ENCODE peak calls at places on chromosomes 5 and 9, in ten cellular contexts. F is cardiac muscle cell; S is endodermal cell; N is GM06990; W is choroid plexus epithelial cell; P is IMR-90; E is CD4-positive, alpha-beta T cell; B is HFF-Myc; M is body of pancreas; T is AG09319. K is an unnamed sample.

GRCh38 chr5:54882101-54882500 is 103.3 kb downstream of the ESM1 start:
- DNase-seq in F (no peak), S (no peak), N (no peak), W (no peak), P (no peak), E (no peak), B (no peak), M (no peak), T (no peak), K (no peak)

GRCh38 chr9:79574716-79575242 is 3.0 kb downstream of the TLE4 start:
- DNase-seq in F (no peak), S (no peak), N (no peak), W (peak; percentile 43), P (peak; percentile 33), E (no peak), B (no peak), M (no peak), T (no peak), K (no peak)

GRCh38 chr9:108113579-108113978 is 624.0 kb upstream of the KLF4 start:
- DNase-seq in F (no peak), S (no peak), N (no peak), W (no peak), P (peak; percentile 30), E (no peak), B (no peak), M (no peak), T (no peak), K (no peak)

GRCh38 chr5:124706729-124707361 is 39.6 kb downstream of the ZNF608 start:
- DNase-seq in F (peak; percentile 89), S (peak; percentile 78), N (no peak), W (peak; percentile 30), P (peak; percentile 58), E (no peak), B (peak; percentile 73), M (peak; percentile 73), T (peak; percentile 51), K (no peak)

GRCh38 chr5:144368556-144368955 is 197.9 kb downstream of the KCTD16 start:
- DNase-seq in F (peak; percentile 5), S (no peak), N (no peak), W (peak; percentile 44), P (peak; percentile 62), E (no peak), B (no peak), M (no peak), T (no peak), K (no peak)

GRCh38 chr5:97164846-97165245 is 18.2 kb downstream of the RIOK2 start:
- DNase-seq in F (no peak), S (no peak), N (no peak), W (peak; percentile 33), P (peak; percentile 50), E (no peak), B (no peak), M (no peak), T (no peak), K (no peak)

GRCh38 chr5:178483620-178484019 is 106.6 kb downstream of the COL23A1 start:
- DNase-seq in F (no peak), S (no peak), N (no peak), W (no peak), P (no peak), E (peak; percentile 67), B (no peak), M (no peak), T (no peak), K (no peak)

GRCh38 chr9:91776409-91777365 is 173.3 kb downstream of the ROR2 start:
- DNase-seq in F (no peak), S (no peak), N (no peak), W (peak; percentile 87), P (peak; percentile 61), E (no peak), B (no peak), M (no peak), T (no peak), K (no peak)

GRCh38 chr5:175035882-175036533 is 311.6 kb downstream of the MSX2 start:
- DNase-seq in F (no peak), S (peak; percentile 51), N (no peak), W (no peak), P (no peak), E (no peak), B (no peak), M (no peak), T (no peak), K (no peak)

GRCh38 chr5:35618297-35618636 is 604 bp downstream of the SPEF2 start:
- DNase-seq in F (no peak), S (no peak), N (no peak), W (peak; percentile 11), P (no peak), E (no peak), B (no peak), M (no peak), T (no peak), K (no peak)

GRCh38 chr9:114789006-114789405 is 16.8 kb downstream of the TNFSF15 start:
- DNase-seq in F (no peak), S (no peak), N (no peak), W (no peak), P (no peak), E (no peak), B (no peak), M (no peak), T (no peak), K (no peak)

GRCh38 chr9:106921341-106921899 is 58.5 kb downstream of the ZNF462 start:
- DNase-seq in F (peak; percentile 92), S (peak; percentile 60), N (no peak), W (peak; percentile 92), P (peak; percentile 84), E (no peak), B (peak; percentile 26), M (no peak), T (no peak), K (no peak)

GRCh38 chr5:95261369-95262175 is 23.3 kb downstream of the MCTP1 start:
- DNase-seq in F (peak; percentile 23), S (no peak), N (no peak), W (peak; percentile 77), P (peak; percentile 49), E (no peak), B (peak; percentile 9), M (no peak), T (peak; percentile 4), K (no peak)

GRCh38 chr5:36887532-36887931 is 11.0 kb downstream of the NIPBL start:
- DNase-seq in F (no peak), S (no peak), N (no peak), W (no peak), P (no peak), E (no peak), B (no peak), M (no peak), T (no peak), K (no peak)

GRCh38 chr5:131769961-131770360 is 26.9 kb downstream of the FNIP1 start:
- DNase-seq in F (peak; percentile 53), S (no peak), N (no peak), W (peak; percentile 33), P (no peak), E (no peak), B (no peak), M (no peak), T (no peak), K (no peak)

GRCh38 chr9:113221800-113222481 is 597 bp downstream of the SLC31A1 start:
- DNase-seq in F (no peak), S (no peak), N (no peak), W (no peak), P (no peak), E (no peak), B (no peak), M (no peak), T (no peak), K (no peak)

GRCh38 chr5:173314166-173314952 is 13.9 kb downstream of the STC2 start:
- DNase-seq in F (no peak), S (peak; percentile 37), N (no peak), W (no peak), P (peak; percentile 41), E (no peak), B (no peak), M (no peak), T (no peak), K (no peak)
- TF ChIP-seq CTCF in F (no peak), S (no peak), N (no peak), W (no peak), P (no peak), E (no peak), B (no peak), M (no peak), T (no peak), K (no peak)

GRCh38 chr5:158739941-158740340 is 359.8 kb downstream of the EBF1 start:
- DNase-seq in F (peak; percentile 17), S (peak; percentile 55), N (no peak), W (peak; percentile 31), P (no peak), E (no peak), B (no peak), M (no peak), T (peak; percentile 50), K (no peak)
- TF ChIP-seq CTCF in F (peak; percentile 59), S (peak; percentile 50), N (peak; percentile 29), W (peak; percentile 49), P (no peak), E (no peak), B (peak; percentile 15), M (no peak), T (peak; percentile 57), K (no peak)

GRCh38 chr9:93592389-93593021 is 16.1 kb downstream of the PHF2 start:
- DNase-seq in F (no peak), S (peak; percentile 85), N (no peak), W (no peak), P (no peak), E (no peak), B (no peak), M (no peak), T (no peak), K (peak; percentile 12)
- TF ChIP-seq CTCF in F (no peak), S (peak; percentile 77), N (peak; percentile 1), W (peak; percentile 30), P (no peak), E (no peak), B (peak; percentile 19), M (no peak), T (no peak), K (no peak)

GRCh38 chr9:30078195-30078594 is 2306.2 kb upstream of the ACO1 start:
- DNase-seq in F (no peak), S (no peak), N (no peak), W (no peak), P (no peak), E (no peak), B (no peak), M (no peak), T (no peak), K (no peak)
- TF ChIP-seq CTCF in F (no peak), S (no peak), N (no peak), W (no peak), P (no peak), E (no peak), B (no peak), M (no peak), T (no peak), K (no peak)

GRCh38 chr5:17443333-17444125 is 54.5 kb upstream of the TAF11L2 start:
- DNase-seq in F (no peak), S (peak; percentile 55), N (no peak), W (peak; percentile 18), P (no peak), E (no peak), B (no peak), M (no peak), T (no peak), K (no peak)
- TF ChIP-seq CTCF in F (no peak), S (no peak), N (no peak), W (no peak), P (no peak), E (no peak), B (no peak), M (no peak), T (no peak), K (no peak)